ENCODE peak calls at places on chromosomes 6 and 20, in five cellular contexts. L is A549; H is stimulated activated CD4-positive, alpha-beta T cell treated with anti-CD3 and anti-CD28 coated beads, TNF-alpha, amount 100 ng/mL, for 4 hours; W is anterior cingulate cortex; X is iPS DF 6.9. D is an unnamed sample.
A peak's percentile ranks its signal among the peaks of the same experiment; 100 is the strongest.

GRCh38 chr6:105170066-105170465 is 9.7 kb downstream of the POPDC3 start:
- DNase-seq in L (no peak), H (no peak), W (no peak), X (no peak), D (no peak)

GRCh38 chr20:45229264-45230056 is 8.3 kb downstream of the SEMG2 start:
- DNase-seq in L (no peak), H (no peak), W (no peak), X (no peak), D (no peak)

GRCh38 chr6:131250121-131250520 is 114.9 kb downstream of the AKAP7 start:
- DNase-seq in L (no peak), H (no peak), W (peak; percentile 60), X (peak; percentile 39), D (peak; percentile 14)

GRCh38 chr6:31041372-31041974 is 31.2 kb downstream of the MUC22 start:
- DNase-seq in L (peak; percentile 58), H (no peak), W (no peak), X (no peak), D (no peak)

GRCh38 chr20:41308290-41308691 is 9.2 kb downstream of the ZHX3 start:
- DNase-seq in L (no peak), H (no peak), W (no peak), X (no peak), D (no peak)

GRCh38 chr6:150072201-150072600 is 3.3 kb upstream of the ULBP3 start:
- DNase-seq in L (peak; percentile 87), H (no peak), W (no peak), X (no peak), D (no peak)

GRCh38 chr20:15638781-15639180 is 934.5 kb downstream of the KIF16B start:
- DNase-seq in L (no peak), H (no peak), W (no peak), X (no peak), D (no peak)

GRCh38 chr6:108489699-108490098 is 71.0 kb upstream of the FOXO3 start:
- DNase-seq in L (no peak), H (no peak), W (no peak), X (no peak), D (no peak)

GRCh38 chr6:154980273-154981070 is 14.6 kb upstream of the TIAM2 start:
- DNase-seq in L (no peak), H (no peak), W (no peak), X (no peak), D (no peak)

GRCh38 chr6:101195581-101195980 is 197.9 kb upstream of the GRIK2 start:
- DNase-seq in L (no peak), H (no peak), W (no peak), X (no peak), D (no peak)

GRCh38 chr6:2589171-2589661 is 161.5 kb downstream of the MYLK4 start:
- DNase-seq in L (no peak), H (no peak), W (no peak), X (no peak), D (no peak)